ENCODE peak calls at places on chromosomes 2 and 18, in seven cellular contexts. One of them, this sample, is unnamed.

GRCh38 chr2:148590613-148591012 is 53.9 kb upstream of the EPC2 start:
- DNase-seq in pancreas: no peak
- DNase-seq in CD8-positive, alpha-beta T cell: no peak
- DNase-seq in left ventricle myocardium inferior: no peak
- DNase-seq in hepatocyte: no peak
- DNase-seq in IMR-90: no peak
- DNase-seq in endothelial cell of umbilical vein: no peak
- DNase-seq in this sample: no peak

GRCh38 chr18:42339324-42339723 is 384.3 kb downstream of the PIK3C3 start:
- DNase-seq in IMR-90: no peak
- DNase-seq in hepatocyte: peak; percentile 18
- DNase-seq in pancreas: no peak
- DNase-seq in endothelial cell of umbilical vein: no peak
- DNase-seq in left ventricle myocardium inferior: no peak
- DNase-seq in CD8-positive, alpha-beta T cell: no peak
- DNase-seq in this sample: no peak

GRCh38 chr2:138193416-138194213 is 229.3 kb downstream of the HNMT start:
- DNase-seq in hepatocyte: peak; percentile 15
- DNase-seq in IMR-90: no peak
- DNase-seq in pancreas: no peak
- DNase-seq in CD8-positive, alpha-beta T cell: no peak
- DNase-seq in endothelial cell of umbilical vein: no peak
- DNase-seq in left ventricle myocardium inferior: no peak
- DNase-seq in this sample: no peak

GRCh38 chr2:144477943-144478283 is 42.0 kb downstream of the ZEB2 start:
- DNase-seq in endothelial cell of umbilical vein: no peak
- DNase-seq in IMR-90: peak; percentile 43
- DNase-seq in left ventricle myocardium inferior: no peak
- DNase-seq in pancreas: no peak
- DNase-seq in CD8-positive, alpha-beta T cell: no peak
- DNase-seq in hepatocyte: no peak
- DNase-seq in this sample: no peak

GRCh38 chr2:197090713-197091367 is 164.3 kb upstream of the PGAP1 start:
- DNase-seq in left ventricle myocardium inferior: no peak
- DNase-seq in IMR-90: no peak
- DNase-seq in hepatocyte: no peak
- DNase-seq in pancreas: no peak
- DNase-seq in CD8-positive, alpha-beta T cell: no peak
- DNase-seq in endothelial cell of umbilical vein: no peak
- DNase-seq in this sample: no peak

GRCh38 chr2:239143858-239144712 is 256.7 kb downstream of the HDAC4 start:
- DNase-seq in left ventricle myocardium inferior: no peak
- DNase-seq in IMR-90: peak; percentile 53
- DNase-seq in hepatocyte: peak; percentile 57
- DNase-seq in pancreas: no peak
- DNase-seq in CD8-positive, alpha-beta T cell: peak; percentile 38
- DNase-seq in endothelial cell of umbilical vein: peak; percentile 37
- DNase-seq in this sample: no peak

GRCh38 chr2:196249860-196250259 is 78.5 kb upstream of the STK17B start:
- DNase-seq in left ventricle myocardium inferior: no peak
- DNase-seq in endothelial cell of umbilical vein: no peak
- DNase-seq in hepatocyte: peak; percentile 16
- DNase-seq in pancreas: no peak
- DNase-seq in CD8-positive, alpha-beta T cell: no peak
- DNase-seq in IMR-90: peak; percentile 68
- DNase-seq in this sample: no peak

GRCh38 chr18:57845468-57846103 is 42.5 kb upstream of the ATP8B1 start:
- DNase-seq in IMR-90: peak; percentile 61
- DNase-seq in CD8-positive, alpha-beta T cell: no peak
- DNase-seq in endothelial cell of umbilical vein: peak; percentile 62
- DNase-seq in pancreas: no peak
- DNase-seq in left ventricle myocardium inferior: no peak
- DNase-seq in hepatocyte: no peak
- DNase-seq in this sample: no peak

GRCh38 chr2:95278051-95278471 is 3.8 kb downstream of the PROM2 start:
- DNase-seq in endothelial cell of umbilical vein: no peak
- DNase-seq in hepatocyte: no peak
- DNase-seq in left ventricle myocardium inferior: peak; percentile 7
- DNase-seq in IMR-90: peak; percentile 24
- DNase-seq in pancreas: peak; percentile 16
- DNase-seq in CD8-positive, alpha-beta T cell: no peak
- DNase-seq in this sample: no peak

GRCh38 chr2:115122701-115123100 is 680.3 kb downstream of the DPP10 start:
- DNase-seq in left ventricle myocardium inferior: no peak
- DNase-seq in hepatocyte: peak; percentile 31
- DNase-seq in CD8-positive, alpha-beta T cell: no peak
- DNase-seq in endothelial cell of umbilical vein: no peak
- DNase-seq in pancreas: no peak
- DNase-seq in IMR-90: no peak
- DNase-seq in this sample: no peak

GRCh38 chr2:18379869-18380268 is 180.6 kb downstream of the RDH14 start:
- DNase-seq in CD8-positive, alpha-beta T cell: no peak
- DNase-seq in endothelial cell of umbilical vein: no peak
- DNase-seq in hepatocyte: no peak
- DNase-seq in pancreas: no peak
- DNase-seq in left ventricle myocardium inferior: no peak
- DNase-seq in IMR-90: no peak
- DNase-seq in this sample: no peak

GRCh38 chr2:11056614-11057013 is 98.7 kb upstream of the SLC66A3 start:
- DNase-seq in endothelial cell of umbilical vein: no peak
- DNase-seq in IMR-90: peak; percentile 94
- DNase-seq in hepatocyte: peak; percentile 46
- DNase-seq in pancreas: no peak
- DNase-seq in CD8-positive, alpha-beta T cell: no peak
- DNase-seq in left ventricle myocardium inferior: no peak
- DNase-seq in this sample: no peak

GRCh38 chr18:43789234-43790000 is 512.1 kb upstream of the SYT4 start:
- DNase-seq in hepatocyte: peak; percentile 22
- DNase-seq in endothelial cell of umbilical vein: peak; percentile 14
- DNase-seq in pancreas: no peak
- DNase-seq in CD8-positive, alpha-beta T cell: no peak
- DNase-seq in left ventricle myocardium inferior: no peak
- DNase-seq in IMR-90: no peak
- DNase-seq in this sample: no peak

GRCh38 chr2:127811397-127811860 is 458 bp upstream of the WDR33 start:
- DNase-seq in endothelial cell of umbilical vein: no peak
- DNase-seq in IMR-90: no peak
- DNase-seq in pancreas: no peak
- DNase-seq in left ventricle myocardium inferior: peak; percentile 18
- DNase-seq in hepatocyte: no peak
- DNase-seq in CD8-positive, alpha-beta T cell: no peak
- DNase-seq in this sample: no peak

GRCh38 chr2:127811922-127812321 is 951 bp upstream of the WDR33 start:
- DNase-seq in CD8-positive, alpha-beta T cell: no peak
- DNase-seq in left ventricle myocardium inferior: no peak
- DNase-seq in endothelial cell of umbilical vein: no peak
- DNase-seq in pancreas: no peak
- DNase-seq in IMR-90: no peak
- DNase-seq in hepatocyte: no peak
- DNase-seq in this sample: no peak

GRCh38 chr2:127807678-127808353 is 3.2 kb downstream of the WDR33 start:
- DNase-seq in endothelial cell of umbilical vein: no peak
- DNase-seq in IMR-90: no peak
- DNase-seq in hepatocyte: no peak
- DNase-seq in CD8-positive, alpha-beta T cell: no peak
- DNase-seq in left ventricle myocardium inferior: no peak
- DNase-seq in pancreas: no peak
- DNase-seq in this sample: no peak

GRCh38 chr2:127810156-127810636 is 775 bp downstream of the WDR33 start:
- DNase-seq in CD8-positive, alpha-beta T cell: no peak
- DNase-seq in IMR-90: peak; percentile 28
- DNase-seq in left ventricle myocardium inferior: no peak
- DNase-seq in pancreas: peak; percentile 29
- DNase-seq in hepatocyte: peak; percentile 46
- DNase-seq in endothelial cell of umbilical vein: no peak
- DNase-seq in this sample: no peak

DNA sequence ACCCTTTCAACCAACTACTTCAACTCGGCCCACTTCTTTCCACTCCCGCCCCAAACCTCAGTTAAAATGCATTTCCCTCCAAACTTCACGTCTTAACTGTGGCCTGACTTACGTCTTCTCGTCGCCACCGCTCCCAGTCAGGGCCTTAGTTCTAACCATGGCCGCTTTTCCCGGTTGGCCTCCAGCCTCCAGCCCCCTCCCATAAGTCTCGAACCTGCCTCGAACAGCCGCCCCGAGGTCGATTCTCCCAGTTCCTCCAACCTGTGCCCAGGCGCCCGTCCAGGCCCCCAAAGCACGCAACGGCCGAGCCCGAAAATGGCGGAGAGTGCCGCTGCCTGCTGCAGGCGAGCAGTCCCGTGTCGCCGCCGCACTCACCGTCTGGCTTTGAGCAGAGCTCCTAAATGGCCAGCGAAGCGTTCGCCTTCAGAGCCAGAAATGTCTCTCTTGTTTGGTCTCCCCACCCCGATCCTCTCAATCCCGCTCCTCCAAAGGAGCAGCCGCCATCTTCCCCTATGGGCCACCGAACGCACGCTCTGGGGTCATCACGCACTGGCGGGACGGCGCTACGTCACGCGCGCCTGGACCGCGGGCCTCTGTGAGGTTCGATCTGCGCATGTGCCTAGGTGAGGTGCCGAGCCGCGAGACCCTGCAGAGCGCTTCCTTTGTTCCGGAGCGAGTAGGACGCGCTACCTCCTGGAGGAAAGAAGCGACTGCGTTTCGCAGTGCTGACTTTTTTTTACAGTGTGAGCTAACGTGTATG is at the start of gene WDR33:
- DNase-seq in CD8-positive, alpha-beta T cell: peak; percentile 94
- DNase-seq in pancreas: peak; percentile 92
- DNase-seq in endothelial cell of umbilical vein: peak; percentile 91
- DNase-seq in IMR-90: peak; percentile 84
- DNase-seq in hepatocyte: peak; percentile 97
- DNase-seq in left ventricle myocardium inferior: peak; percentile 91
- DNase-seq in this sample: peak; percentile 89
- H3K4me1 ChIP-seq in CD8-positive, alpha-beta T cell: peaks cover 42% of the 10 kb centered on the region
- H3K4me1 ChIP-seq in pancreas: peaks cover 8% of the 10 kb centered on the region
- H3K4me1 ChIP-seq in endothelial cell of umbilical vein: peaks cover 10% of the 10 kb centered on the region
- H3K4me1 ChIP-seq in IMR-90: no peaks in the 10 kb centered on the region
- H3K4me1 ChIP-seq in hepatocyte: peaks cover 31% of the 10 kb centered on the region
- H3K4me1 ChIP-seq in left ventricle myocardium inferior: peaks cover 59% of the 10 kb centered on the region
- H3K4me1 ChIP-seq in this sample: peaks cover 41% of the 10 kb centered on the region

GRCh38 chr2:105519516-105519915 is 120.7 kb upstream of the FHL2 start:
- DNase-seq in pancreas: no peak
- DNase-seq in IMR-90: no peak
- DNase-seq in endothelial cell of umbilical vein: no peak
- DNase-seq in hepatocyte: no peak
- DNase-seq in left ventricle myocardium inferior: no peak
- DNase-seq in CD8-positive, alpha-beta T cell: no peak
- DNase-seq in this sample: no peak

GRCh38 chr2:105517814-105518705 is 119.2 kb upstream of the FHL2 start:
- DNase-seq in endothelial cell of umbilical vein: peak; percentile 21
- DNase-seq in CD8-positive, alpha-beta T cell: no peak
- DNase-seq in left ventricle myocardium inferior: peak; percentile 87
- DNase-seq in pancreas: peak; percentile 58
- DNase-seq in IMR-90: no peak
- DNase-seq in hepatocyte: no peak
- DNase-seq in this sample: peak; percentile 83

GRCh38 chr2:105521176-105521575 is 122.3 kb upstream of the FHL2 start:
- DNase-seq in endothelial cell of umbilical vein: peak; percentile 47
- DNase-seq in CD8-positive, alpha-beta T cell: no peak
- DNase-seq in hepatocyte: no peak
- DNase-seq in IMR-90: peak; percentile 15
- DNase-seq in pancreas: no peak
- DNase-seq in left ventricle myocardium inferior: no peak
- DNase-seq in this sample: no peak

GRCh38 chr2:105521616-105522015 is 122.8 kb upstream of the FHL2 start:
- DNase-seq in pancreas: no peak
- DNase-seq in IMR-90: no peak
- DNase-seq in CD8-positive, alpha-beta T cell: no peak
- DNase-seq in left ventricle myocardium inferior: no peak
- DNase-seq in hepatocyte: no peak
- DNase-seq in endothelial cell of umbilical vein: no peak
- DNase-seq in this sample: no peak

DNA sequence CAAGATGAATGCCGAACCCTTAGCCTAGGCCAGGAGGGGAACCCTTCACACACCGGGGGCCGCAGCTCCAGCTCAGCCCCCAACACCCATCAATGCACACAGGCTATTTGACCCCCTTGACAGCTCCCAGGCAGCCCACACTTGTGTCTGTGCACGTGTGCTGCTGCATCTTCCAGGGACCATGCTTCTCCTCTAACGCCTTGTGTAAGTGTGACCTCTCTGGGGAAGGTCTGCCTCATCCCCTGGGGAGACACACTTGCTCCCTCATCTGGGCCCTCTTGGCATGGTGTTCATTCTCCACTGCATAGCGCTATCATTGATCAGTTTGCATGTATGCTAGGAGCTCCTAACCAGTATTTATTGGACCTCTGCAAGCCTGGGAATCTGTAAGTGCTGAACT is 120.0 kb upstream of the FHL2 start:
- DNase-seq in hepatocyte: no peak
- DNase-seq in IMR-90: no peak
- DNase-seq in endothelial cell of umbilical vein: no peak
- DNase-seq in left ventricle myocardium inferior: no peak
- DNase-seq in pancreas: no peak
- DNase-seq in CD8-positive, alpha-beta T cell: no peak
- DNase-seq in this sample: no peak
- TF ChIP-seq CTCF in hepatocyte: no peak
- TF ChIP-seq CTCF in IMR-90: no peak
- TF ChIP-seq CTCF in endothelial cell of umbilical vein: no peak
- TF ChIP-seq CTCF in left ventricle myocardium inferior: no peak
- TF ChIP-seq CTCF in pancreas: no peak
- TF ChIP-seq CTCF in CD8-positive, alpha-beta T cell: no peak
- TF ChIP-seq CTCF in this sample: no peak

DNA sequence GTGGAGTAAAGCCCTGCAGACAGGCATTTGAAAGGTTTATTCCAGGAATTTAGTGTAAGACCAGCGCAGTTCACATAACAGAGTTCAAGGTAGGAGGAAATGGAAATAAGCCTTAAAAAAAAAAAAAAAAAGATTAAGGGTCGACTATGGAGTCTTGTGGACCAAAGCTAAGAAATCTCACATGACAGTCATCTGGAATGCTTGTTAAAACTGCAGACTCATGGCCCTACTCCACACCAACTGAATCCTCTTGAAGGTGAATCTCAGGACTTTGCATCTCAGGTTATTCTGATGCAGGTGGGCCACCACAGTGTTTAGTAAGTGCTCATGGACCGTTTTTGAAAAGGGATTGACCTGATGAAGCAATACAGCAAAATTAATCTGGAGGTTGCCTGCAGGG is 8.8 kb downstream of the TTLL4 start:
- DNase-seq in left ventricle myocardium inferior: no peak
- DNase-seq in CD8-positive, alpha-beta T cell: no peak
- DNase-seq in hepatocyte: no peak
- DNase-seq in IMR-90: no peak
- DNase-seq in endothelial cell of umbilical vein: no peak
- DNase-seq in pancreas: no peak
- DNase-seq in this sample: no peak
- H3K27ac ChIP-seq in left ventricle myocardium inferior: no peak overlapping the region
- H3K27ac ChIP-seq in CD8-positive, alpha-beta T cell: no peak overlapping the region
- H3K27ac ChIP-seq in hepatocyte: no peak overlapping the region
- H3K27ac ChIP-seq in IMR-90: no peak overlapping the region
- H3K27ac ChIP-seq in endothelial cell of umbilical vein: no peak overlapping the region
- H3K27ac ChIP-seq in pancreas: no peak overlapping the region
- H3K27ac ChIP-seq in this sample: no peak overlapping the region

DNA sequence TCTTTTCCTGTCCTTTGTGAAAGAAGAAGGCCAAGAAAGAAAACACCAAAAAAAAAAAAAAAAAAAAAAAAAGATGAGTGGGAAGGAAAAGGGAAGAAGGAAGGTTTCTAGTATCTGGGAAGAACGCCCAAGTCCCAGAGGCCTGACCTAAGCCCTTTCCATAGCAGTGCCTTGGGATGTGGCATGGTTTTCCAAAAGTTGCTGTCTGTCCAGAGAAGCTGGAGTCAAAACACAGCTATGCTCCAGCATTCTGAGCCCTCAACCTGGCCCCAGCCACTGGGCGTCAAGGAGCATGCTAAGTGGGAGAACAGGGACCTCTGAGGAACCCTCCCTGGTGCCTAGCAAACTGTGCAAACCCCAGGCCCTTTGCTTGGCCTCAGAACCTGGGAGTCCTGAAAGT is 123.5 kb downstream of the INHBB start:
- DNase-seq in CD8-positive, alpha-beta T cell: no peak
- DNase-seq in hepatocyte: no peak
- DNase-seq in IMR-90: no peak
- DNase-seq in endothelial cell of umbilical vein: no peak
- DNase-seq in pancreas: no peak
- DNase-seq in left ventricle myocardium inferior: no peak
- DNase-seq in this sample: no peak
- H3K4me1 ChIP-seq in CD8-positive, alpha-beta T cell: no peaks in the 10 kb centered on the region
- H3K4me1 ChIP-seq in hepatocyte: peaks cover 47% of the 10 kb centered on the region
- H3K4me1 ChIP-seq in IMR-90: peaks cover 24% of the 10 kb centered on the region
- H3K4me1 ChIP-seq in endothelial cell of umbilical vein: no peaks in the 10 kb centered on the region
- H3K4me1 ChIP-seq in pancreas: peaks cover 40% of the 10 kb centered on the region
- H3K4me1 ChIP-seq in left ventricle myocardium inferior: peaks cover 37% of the 10 kb centered on the region
- H3K4me1 ChIP-seq in this sample: peaks cover 40% of the 10 kb centered on the region